ENCODE peak calls at places on chromosome 11, in six cellular contexts. D is lower lobe of right lung, I is brain microvascular endothelial cell, Q is IMR-90, C is fibroblast of lung, Z is tibial artery. U is an unnamed sample.

GRCh38 chr11:15195454-15196200 is 80.9 kb downstream of the INSC start:
- DNase-seq in D (no peak), I (no peak), Q (no peak), C (no peak), Z (no peak), U (no peak)

GRCh38 chr11:102622258-102622657 is 2.9 kb downstream of the MMP20 start:
- DNase-seq in D (no peak), I (no peak), Q (no peak), C (no peak), Z (no peak), U (no peak)

GRCh38 chr11:88508558-88508807 is 170.9 kb upstream of the CTSC start:
- DNase-seq in D (no peak), I (no peak), Q (no peak), C (no peak), Z (no peak), U (no peak)

GRCh38 chr11:57316017-57316416 is 8.7 kb downstream of the TNKS1BP1 start:
- DNase-seq in D (no peak), I (no peak), Q (no peak), C (no peak), Z (no peak), U (no peak)

GRCh38 chr11:103811870-103812509 is 224.4 kb upstream of the DDI1 start:
- DNase-seq in D (no peak), I (no peak), Q (no peak), C (no peak), Z (no peak), U (no peak)

GRCh38 chr11:81669944-81670526 is 1063.6 kb downstream of the FAM181B start:
- DNase-seq in D (no peak), I (no peak), Q (no peak), C (peak; percentile 7), Z (no peak), U (no peak)

GRCh38 chr11:103396237-103396636 is 287.0 kb downstream of the DYNC2H1 start:
- DNase-seq in D (no peak), I (no peak), Q (peak; percentile 80), C (no peak), Z (no peak), U (no peak)

GRCh38 chr11:13297917-13298356 is 20.3 kb downstream of the BMAL1 start:
- DNase-seq in D (peak; percentile 74), I (no peak), Q (no peak), C (no peak), Z (no peak), U (no peak)

GRCh38 chr11:116871248-116871647 is 33.8 kb upstream of the APOA1 start:
- DNase-seq in D (no peak), I (peak; percentile 78), Q (peak; percentile 90), C (peak; percentile 78), Z (no peak), U (no peak)

GRCh38 chr11:8067929-8068575 is 13.0 kb upstream of the TUB start:
- DNase-seq in D (no peak), I (no peak), Q (no peak), C (no peak), Z (no peak), U (no peak)

GRCh38 chr11:71977743-71978418 is 20.8 kb upstream of the IL18BP start:
- DNase-seq in D (no peak), I (peak; percentile 49), Q (peak; percentile 57), C (peak; percentile 65), Z (no peak), U (no peak)

GRCh38 chr11:34343153-34343552 is 14.7 kb downstream of the ABTB2 start:
- DNase-seq in D (no peak), I (peak; percentile 90), Q (peak; percentile 81), C (peak; percentile 46), Z (no peak), U (no peak)

GRCh38 chr11:134664863-134665535 is 253.0 kb upstream of the B3GAT1 start:
- DNase-seq in D (no peak), I (no peak), Q (no peak), C (no peak), Z (peak; percentile 56), U (no peak)

GRCh38 chr11:4991066-4991465 is 3.6 kb upstream of the OR51L1 start:
- DNase-seq in D (no peak), I (peak; percentile 5), Q (peak; percentile 12), C (no peak), Z (no peak), U (no peak)

GRCh38 chr11:17718510-17718962 is 835 bp upstream of the MYOD1 start:
- DNase-seq in D (no peak), I (no peak), Q (no peak), C (no peak), Z (no peak), U (no peak)

GRCh38 chr11:92357344-92357743 is 132.7 kb downstream of the FAT3 start:
- DNase-seq in D (no peak), I (no peak), Q (no peak), C (no peak), Z (no peak), U (no peak)

GRCh38 chr11:48013269-48013901 is 33.0 kb downstream of the PTPRJ start:
- DNase-seq in D (peak; percentile 64), I (no peak), Q (peak; percentile 65), C (no peak), Z (peak; percentile 64), U (peak; percentile 73)

GRCh38 chr11:10666976-10667892 is 26.3 kb downstream of the IRAG1 start:
- DNase-seq in D (no peak), I (peak; percentile 55), Q (peak; percentile 84), C (peak; percentile 36), Z (no peak), U (no peak)

GRCh38 chr11:125902315-125902926 is 585 bp downstream of the PUS3 start:
- DNase-seq in D (no peak), I (no peak), Q (no peak), C (no peak), Z (no peak), U (no peak)

GRCh38 chr11:76186776-76187279 is 19.5 kb downstream of the WNT11 start:
- DNase-seq in D (no peak), I (no peak), Q (no peak), C (no peak), Z (no peak), U (no peak)

GRCh38 chr11:68839953-68840641 is 1.6 kb downstream of the CPT1A start:
- DNase-seq in D (no peak), I (no peak), Q (peak; percentile 20), C (no peak), Z (no peak), U (no peak)

GRCh38 chr11:128687321-128687720 is 6.6 kb upstream of the FLI1 start:
- DNase-seq in D (peak; percentile 75), I (no peak), Q (no peak), C (no peak), Z (no peak), U (no peak)

GRCh38 chr11:95549276-95549675 is 240.3 kb downstream of the FAM76B start:
- DNase-seq in D (no peak), I (no peak), Q (no peak), C (no peak), Z (no peak), U (no peak)

GRCh38 chr11:12543596-12544415 is 130.4 kb upstream of the TEAD1 start:
- DNase-seq in D (no peak), I (no peak), Q (no peak), C (no peak), Z (peak; percentile 32), U (peak; percentile 40)

GRCh38 chr11:110587972-110588371 is 124.3 kb downstream of the ARHGAP20 start:
- DNase-seq in D (no peak), I (no peak), Q (peak; percentile 31), C (peak; percentile 43), Z (no peak), U (no peak)

GRCh38 chr11:80163011-80163410 is 722.2 kb upstream of the TENM4 start:
- DNase-seq in D (no peak), I (peak; percentile 32), Q (peak; percentile 25), C (peak; percentile 70), Z (no peak), U (no peak)

GRCh38 chr11:120400564-120401364 is 64.6 kb downstream of the ARHGEF12 start:
- DNase-seq in D (no peak), I (peak; percentile 97), Q (peak; percentile 99), C (peak; percentile 99), Z (no peak), U (no peak)

GRCh38 chr11:56013805-56014204 is 13.6 kb upstream of the OR5AS1 start:
- DNase-seq in D (no peak), I (no peak), Q (no peak), C (no peak), Z (no peak), U (no peak)

GRCh38 chr11:62217191-62217748 is 8.8 kb downstream of the SCGB2A1 start:
- DNase-seq in D (no peak), I (no peak), Q (no peak), C (peak; percentile 9), Z (no peak), U (no peak)

GRCh38 chr11:19658344-19658743 is 54.3 kb upstream of the NAV2 start:
- DNase-seq in D (no peak), I (no peak), Q (no peak), C (no peak), Z (no peak), U (no peak)
- TF ChIP-seq CTCF in D (no peak), I (peak; percentile 44), Q (no peak), C (peak; percentile 23), Z (no peak), U (no peak)

DNA sequence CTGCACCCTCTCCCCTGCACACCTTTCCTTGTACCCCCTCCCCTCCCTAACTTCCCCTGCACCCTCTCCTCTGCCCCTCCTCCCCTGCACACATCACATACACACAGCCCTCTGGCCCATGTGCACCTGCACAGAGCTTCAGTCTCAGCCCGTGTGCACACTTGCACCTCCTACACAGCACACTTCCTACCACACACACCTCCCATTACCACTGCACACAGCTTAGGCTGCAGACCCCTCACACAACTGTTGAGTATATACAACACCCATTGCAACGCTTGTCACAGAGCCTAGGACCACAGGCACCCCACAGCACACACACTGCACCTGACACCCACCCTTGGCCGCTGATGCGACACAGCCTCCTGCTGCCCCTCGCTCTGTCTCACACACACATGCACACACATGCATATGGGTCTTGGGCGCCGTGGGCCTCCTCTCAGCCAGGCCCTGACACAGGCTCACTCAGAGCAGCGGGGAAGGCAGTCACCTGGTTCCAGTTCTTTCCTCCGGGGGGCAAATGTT is 404 bp downstream of the SIGIRR start:
- DNase-seq in D (no peak), I (no peak), Q (no peak), C (no peak), Z (no peak), U (peak; percentile 68)
- H3K27ac ChIP-seq in D (peak overlapping the region; percentile 76), I (no peak overlapping the region), Q (no peak overlapping the region), C (no peak overlapping the region), Z (no peak overlapping the region), U (no peak overlapping the region)

GRCh38 chr11:35524780-35525179 is 636 bp downstream of the PAMR1 start:
- DNase-seq in D (no peak), I (peak; percentile 52), Q (peak; percentile 68), C (peak; percentile 57), Z (no peak), U (no peak)
- H3K4me3 ChIP-seq in D (peak overlapping the region; percentile 38), I (peak overlapping the region; percentile 71), Q (peak overlapping the region; percentile 94), C (peak overlapping the region; percentile 73), Z (no peak overlapping the region), U (no peak overlapping the region)

GRCh38 chr11:119156496-119156895 is 7.6 kb downstream of the ABCG4 start:
- DNase-seq in D (peak; percentile 14), I (no peak), Q (no peak), C (no peak), Z (no peak), U (no peak)

GRCh38 chr11:119157088-119157487 is 8.2 kb downstream of the ABCG4 start:
- DNase-seq in D (peak; percentile 15), I (no peak), Q (no peak), C (no peak), Z (no peak), U (no peak)

GRCh38 chr11:119158467-119158866 is 9.6 kb downstream of the ABCG4 start:
- DNase-seq in D (no peak), I (no peak), Q (no peak), C (no peak), Z (no peak), U (no peak)

GRCh38 chr11:119154178-119154577 is 5.3 kb downstream of the ABCG4 start:
- DNase-seq in D (no peak), I (no peak), Q (no peak), C (no peak), Z (no peak), U (no peak)

GRCh38 chr11:119155733-119156492 is 7.1 kb downstream of the ABCG4 start:
- DNase-seq in D (no peak), I (no peak), Q (no peak), C (no peak), Z (no peak), U (no peak)
- TF ChIP-seq CTCF in D (no peak), I (peak; percentile 51), Q (peak; percentile 3), C (no peak), Z (peak; percentile 8), U (no peak)

U was measured in upper lobe of left lung.